ENCODE peak calls at places on chromosomes 7 and 10, in nine cellular contexts. N, S, M, R, K, U, Z, L and V are unnamed samples.
A peak's percentile ranks its signal among the peaks of the same experiment; 100 is the strongest.

GRCh38 chr10:17643339-17643754 is 604 bp upstream of the STAM start:
- DNase-seq in N (peak; percentile 39), Z (no peak), S (peak; percentile 87), K (peak; percentile 74), R (peak; percentile 76), M (peak; percentile 84), L (no peak), U (peak; percentile 63), V (peak; percentile 26)

GRCh38 chr10:79178614-79179403 is 110.0 kb downstream of the ZMIZ1 start:
- DNase-seq in R (peak; percentile 91), S (no peak), M (peak; percentile 95), L (no peak), N (no peak), K (no peak), Z (no peak), U (peak; percentile 67), V (peak; percentile 89)

GRCh38 chr10:77386833-77387232 is 250.8 kb downstream of the KCNMA1 start:
- DNase-seq in K (no peak), M (peak; percentile 85), S (no peak), R (peak; percentile 80), Z (no peak), L (no peak), U (no peak), N (no peak), V (peak; percentile 38)

GRCh38 chr10:985361-985760 is 2.9 kb upstream of the GTPBP4 start:
- DNase-seq in Z (no peak), U (no peak), M (no peak), N (no peak), R (no peak), K (no peak), L (no peak), S (no peak), V (no peak)

GRCh38 chr7:48114115-48114514 is 25.1 kb downstream of the UPP1 start:
- DNase-seq in L (no peak), U (no peak), Z (no peak), N (no peak), K (no peak), S (peak; percentile 81), M (no peak), R (no peak), V (no peak)

GRCh38 chr10:112981553-112981952 is 31.5 kb downstream of the TCF7L2 start:
- DNase-seq in U (no peak), S (no peak), N (no peak), K (no peak), Z (peak; percentile 59), R (peak; percentile 70), L (no peak), M (peak; percentile 65), V (peak; percentile 64)

GRCh38 chr7:111678281-111678680 is 116.0 kb upstream of the IMMP2L start:
- DNase-seq in U (no peak), K (no peak), R (peak; percentile 32), S (no peak), N (no peak), Z (no peak), M (peak; percentile 54), L (no peak), V (no peak)

GRCh38 chr7:148650232-148650858 is 48.4 kb upstream of the CUL1 start:
- DNase-seq in M (peak; percentile 84), Z (no peak), R (peak; percentile 81), K (no peak), S (no peak), L (no peak), N (no peak), U (peak; percentile 48), V (peak; percentile 6)

GRCh38 chr10:8187171-8187666 is 132.7 kb downstream of the GATA3 start:
- DNase-seq in U (no peak), M (peak; percentile 41), K (no peak), Z (no peak), R (peak; percentile 45), S (no peak), N (no peak), L (no peak), V (peak; percentile 66)

GRCh38 chr10:8193546-8193945 is 139.1 kb downstream of the GATA3 start:
- DNase-seq in U (no peak), L (no peak), S (no peak), R (no peak), Z (no peak), M (peak; percentile 12), N (no peak), K (no peak), V (no peak)

GRCh38 chr10:8194050-8194449 is 139.6 kb downstream of the GATA3 start:
- DNase-seq in U (no peak), N (no peak), R (no peak), S (no peak), M (no peak), K (no peak), L (no peak), Z (no peak), V (no peak)

GRCh38 chr10:8192301-8192700 is 137.8 kb downstream of the GATA3 start:
- DNase-seq in S (no peak), L (no peak), Z (no peak), M (no peak), K (no peak), N (no peak), U (no peak), R (no peak), V (no peak)

DNA sequence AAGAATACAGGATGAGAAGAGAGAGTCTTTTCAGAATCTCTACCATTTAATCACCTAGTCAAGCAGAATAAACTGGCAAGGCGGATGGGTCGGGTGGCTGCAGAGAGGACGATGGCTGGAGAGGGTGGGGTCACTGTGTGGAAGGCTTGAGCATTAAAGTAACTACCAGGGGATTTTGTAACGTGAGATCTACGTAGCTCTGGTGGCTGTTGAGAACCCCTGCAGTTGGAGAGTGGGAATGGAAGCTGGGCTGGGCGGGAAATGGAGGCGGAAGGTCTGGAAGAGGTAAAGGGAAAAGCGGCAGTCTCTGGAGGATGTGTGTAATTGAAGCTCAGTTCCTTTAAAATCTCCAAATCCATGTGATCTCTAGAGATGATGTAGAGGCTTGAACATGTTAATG is 135.0 kb downstream of the GATA3 start:
- DNase-seq in Z (no peak), R (no peak), U (no peak), S (no peak), K (no peak), M (no peak), N (peak; percentile 30), L (no peak), V (no peak)
- TF ChIP-seq CTCF in Z (no peak), R (no peak), U (no peak), S (no peak), K (no peak), M (no peak), N (no peak), L (no peak), V (no peak)

DNA sequence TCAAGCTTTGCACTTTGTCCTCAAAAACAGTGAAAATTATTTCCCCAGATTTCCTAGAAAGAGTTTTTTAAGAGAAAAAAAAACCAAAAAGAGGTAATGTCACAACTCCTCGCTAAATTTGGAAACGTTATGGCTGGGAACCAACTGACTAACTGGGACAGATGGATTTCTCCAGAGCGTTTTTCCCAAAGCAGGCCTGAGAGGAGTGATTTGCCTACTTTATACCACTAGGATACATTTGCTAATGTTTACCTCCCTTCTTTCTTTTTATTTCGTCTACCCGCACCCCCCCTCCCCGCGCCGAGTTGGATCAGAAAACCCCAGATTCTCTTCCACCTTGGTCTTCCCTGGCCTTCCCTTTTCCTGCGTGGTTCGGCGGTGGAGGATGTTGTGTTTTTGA is 7.2 kb downstream of the CPA2 start:
- DNase-seq in U (no peak), Z (no peak), M (peak; percentile 68), S (no peak), R (peak; percentile 63), K (no peak), L (no peak), N (no peak), V (peak; percentile 92)
- TF ChIP-seq CTCF in U (no peak), Z (no peak), M (peak; percentile 15), S (no peak), R (no peak), K (no peak), L (peak; percentile 30), N (peak; percentile 20), V (peak; percentile 20)

GRCh38 chr10:7301039-7301768 is 109.6 kb downstream of the SFMBT2 start:
- DNase-seq in Z (no peak), K (peak; percentile 78), L (no peak), R (no peak), U (no peak), N (peak; percentile 69), S (no peak), M (no peak), V (no peak)
- TF ChIP-seq CTCF in Z (no peak), K (peak; percentile 33), L (peak; percentile 50), R (no peak), U (no peak), N (peak; percentile 69), S (no peak), M (no peak), V (peak; percentile 25)

GRCh38 chr7:81327873-81328272 is 409.0 kb upstream of the SEMA3C start:
- DNase-seq in R (peak; percentile 16), N (no peak), M (peak; percentile 34), Z (no peak), U (no peak), L (no peak), S (no peak), K (no peak), V (no peak)

GRCh38 chr7:81331061-81332018 is 412.5 kb upstream of the SEMA3C start:
- DNase-seq in N (no peak), R (peak; percentile 53), K (no peak), S (no peak), U (no peak), M (peak; percentile 68), L (no peak), Z (no peak), V (peak; percentile 79)

GRCh38 chr7:81330108-81330507 is 411.3 kb upstream of the SEMA3C start:
- DNase-seq in U (no peak), R (no peak), K (no peak), S (no peak), L (no peak), Z (no peak), M (no peak), N (no peak), V (no peak)

GRCh38 chr7:81333004-81333403 is 414.2 kb upstream of the SEMA3C start:
- DNase-seq in R (peak; percentile 76), Z (no peak), K (no peak), M (peak; percentile 86), L (no peak), U (peak; percentile 75), S (no peak), N (no peak), V (peak; percentile 43)

DNA sequence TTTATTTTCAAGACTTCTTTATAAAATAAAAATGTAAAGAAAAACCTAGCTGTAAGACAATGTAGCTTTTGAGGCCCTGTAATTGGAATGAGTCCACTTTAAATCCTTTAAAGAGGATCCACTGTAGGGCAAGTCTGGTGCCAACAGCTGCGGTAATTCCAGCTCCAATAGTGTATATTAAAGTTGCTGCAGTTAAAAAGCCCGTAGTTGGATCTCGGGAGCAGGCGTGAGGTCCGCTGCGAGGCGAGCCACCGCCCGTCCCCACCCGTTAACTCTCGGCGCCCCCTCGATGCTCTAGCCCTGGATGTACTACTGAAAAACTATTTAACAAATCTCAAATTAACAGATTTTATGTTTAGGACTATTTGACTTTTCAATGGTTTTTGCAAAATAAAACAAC is 414.7 kb upstream of the SEMA3C start:
- DNase-seq in L (no peak), S (no peak), M (no peak), R (no peak), N (no peak), K (no peak), U (no peak), Z (no peak), V (no peak)
- TF ChIP-seq CTCF in L (no peak), S (no peak), M (no peak), R (no peak), N (no peak), K (no peak), U (no peak), Z (no peak), V (no peak)

GRCh38 chr7:69791739-69792138 is 193.5 kb downstream of the AUTS2 start:
- DNase-seq in R (no peak), K (no peak), N (no peak), M (no peak), L (no peak), Z (no peak), U (no peak), S (no peak), V (no peak)
- TF ChIP-seq CTCF in R (no peak), K (no peak), N (no peak), M (no peak), L (no peak), Z (no peak), U (no peak), S (no peak), V (no peak)